ENCODE peak calls at places on chromosome 15, in four cellular contexts. U is breast epithelium, O is T1000, W is GM03348. P is an unnamed sample.

GRCh38 chr15:32028921-32029320 is 1.4 kb upstream of the CHRNA7 start:
- DNase-seq in W (no peak), U (no peak), O (no peak), P (no peak)

GRCh38 chr15:94582368-94582767 is 351.0 kb downstream of the MCTP2 start:
- DNase-seq in W (no peak), U (no peak), O (no peak), P (peak)

GRCh38 chr15:58453931-58454793 is 22.4 kb downstream of the LIPC start:
- DNase-seq in U (no peak), O (no peak), W (no peak), P (peak)

GRCh38 chr15:70286110-70286806 is 188.5 kb upstream of the TLE3 start:
- DNase-seq in O (no peak), W (no peak), U (no peak), P (no peak)

GRCh38 chr15:59298255-59298856 is 74.3 kb downstream of the MYO1E start:
- DNase-seq in U (no peak), O (no peak), W (no peak), P (no peak)

GRCh38 chr15:85993116-85993515 is 86.6 kb upstream of the AGBL1 start:
- DNase-seq in O (no peak), U (no peak), W (no peak), P (no peak)

GRCh38 chr15:33963831-33964664 is 4.2 kb upstream of the CHRM5 start:
- DNase-seq in O (no peak), U (no peak), W (peak), P (peak)

GRCh38 chr15:95277266-95277665 is 1045.9 kb downstream of the MCTP2 start:
- DNase-seq in O (peak), U (no peak), W (peak), P (no peak)

GRCh38 chr15:39438795-39439577 is 141.9 kb upstream of the THBS1 start:
- DNase-seq in W (no peak), U (no peak), O (no peak), P (no peak)

GRCh38 chr15:90774731-90775521 is 57.8 kb downstream of the BLM start:
- DNase-seq in O (peak), W (peak), U (no peak), P (no peak)

GRCh38 chr15:92430067-92430435 is 36.4 kb downstream of the ST8SIA2 start:
- DNase-seq in W (no peak), U (no peak), O (no peak), P (no peak)

GRCh38 chr15:97037080-97037479 is 706.6 kb downstream of the NR2F2 start:
- DNase-seq in W (no peak), U (no peak), O (no peak), P (no peak)

GRCh38 chr15:99410477-99410876 is 155.3 kb upstream of the MEF2A start:
- DNase-seq in W (peak), U (no peak), O (no peak), P (no peak)

GRCh38 chr15:46461416-46461815 is 826.6 kb downstream of the SQOR start:
- DNase-seq in U (no peak), O (no peak), W (peak), P (peak)

GRCh38 chr15:51103330-51103729 is 8.6 kb upstream of the TNFAIP8L3 start:
- DNase-seq in W (peak), O (no peak), U (no peak), P (no peak)

GRCh38 chr15:73909616-73910015 is 16.6 kb upstream of the LOXL1 start:
- DNase-seq in O (no peak), U (no peak), W (no peak), P (no peak)

GRCh38 chr15:88911766-88912118 is 1.4 kb downstream of the MFGE8 start:
- DNase-seq in O (no peak), U (no peak), W (peak), P (no peak)

GRCh38 chr15:39025331-39025730 is 460.7 kb upstream of the RASGRP1 start:
- DNase-seq in W (peak), O (no peak), U (no peak), P (no peak)

GRCh38 chr15:41105348-41106334 is 10.4 kb downstream of the INO80 start:
- DNase-seq in U (no peak), W (no peak), O (no peak), P (no peak)

GRCh38 chr15:58355352-58355964 is 76.3 kb upstream of the LIPC start:
- DNase-seq in U (no peak), W (no peak), O (no peak), P (no peak)

GRCh38 chr15:67838789-67839332 is 984 bp downstream of the RNU6-1 start:
- DNase-seq in W (peak), U (no peak), O (no peak), P (no peak)

GRCh38 chr15:90883971-90884718 is at the start of gene FES:
- DNase-seq in W (peak), O (no peak), U (peak), P (peak)

GRCh38 chr15:96158938-96159337 is 171.6 kb upstream of the NR2F2 start:
- DNase-seq in W (no peak), U (no peak), O (no peak), P (no peak)

GRCh38 chr15:69957175-69957574 is 140.5 kb downstream of the TLE3 start:
- DNase-seq in O (no peak), U (no peak), W (no peak), P (no peak)

GRCh38 chr15:70327328-70328136 is 229.8 kb upstream of the TLE3 start:
- DNase-seq in W (peak), O (no peak), U (no peak), P (no peak)